ENCODE peak calls at places on chromosomes 1 and 21, in seven cellular contexts. One of them, this sample, is unnamed.
A peak's percentile ranks its signal among the peaks of the same experiment; 100 is the strongest.

GRCh38 chr1:39159224-39160036 is 45.1 kb upstream of the MACF1 start:
- DNase-seq in ACHN: peak; percentile 44
- DNase-seq in GM04503: no peak
- DNase-seq in GM12865: no peak
- DNase-seq in endothelial cell: no peak
- DNase-seq in pulmonary artery endothelial cell: no peak
- DNase-seq in lung microvascular endothelial cell: peak; percentile 62
- DNase-seq in this sample: no peak

GRCh38 chr1:146012703-146013565 is 8.6 kb downstream of the HJV start:
- DNase-seq in ACHN: peak; percentile 85
- DNase-seq in GM04503: peak; percentile 31
- DNase-seq in GM12865: peak; percentile 73
- DNase-seq in endothelial cell: peak; percentile 49
- DNase-seq in pulmonary artery endothelial cell: no peak
- DNase-seq in lung microvascular endothelial cell: peak; percentile 85
- DNase-seq in this sample: peak; percentile 74

GRCh38 chr21:45033791-45034555 is 40.4 kb upstream of the ADARB1 start:
- DNase-seq in ACHN: no peak
- DNase-seq in GM04503: peak; percentile 49
- DNase-seq in GM12865: no peak
- DNase-seq in endothelial cell: no peak
- DNase-seq in pulmonary artery endothelial cell: no peak
- DNase-seq in lung microvascular endothelial cell: no peak
- DNase-seq in this sample: no peak

GRCh38 chr1:233331676-233332519 is 4.4 kb downstream of the MAP3K21 start:
- DNase-seq in ACHN: no peak
- DNase-seq in GM04503: no peak
- DNase-seq in GM12865: no peak
- DNase-seq in endothelial cell: no peak
- DNase-seq in pulmonary artery endothelial cell: no peak
- DNase-seq in lung microvascular endothelial cell: no peak
- DNase-seq in this sample: no peak

GRCh38 chr21:17441370-17441769 is 71.5 kb upstream of the CXADR start:
- DNase-seq in ACHN: no peak
- DNase-seq in GM04503: no peak
- DNase-seq in GM12865: no peak
- DNase-seq in endothelial cell: no peak
- DNase-seq in pulmonary artery endothelial cell: no peak
- DNase-seq in lung microvascular endothelial cell: peak; percentile 95
- DNase-seq in this sample: no peak

GRCh38 chr1:205313681-205314308 is 7.8 kb downstream of the NUAK2 start:
- DNase-seq in ACHN: no peak
- DNase-seq in GM04503: no peak
- DNase-seq in GM12865: peak; percentile 79
- DNase-seq in endothelial cell: peak; percentile 77
- DNase-seq in pulmonary artery endothelial cell: no peak
- DNase-seq in lung microvascular endothelial cell: no peak
- DNase-seq in this sample: no peak

GRCh38 chr1:240029418-240029817 is 62.3 kb upstream of the FMN2 start:
- DNase-seq in ACHN: no peak
- DNase-seq in GM04503: no peak
- DNase-seq in GM12865: no peak
- DNase-seq in endothelial cell: no peak
- DNase-seq in pulmonary artery endothelial cell: no peak
- DNase-seq in lung microvascular endothelial cell: no peak
- DNase-seq in this sample: no peak

GRCh38 chr1:45299981-45300668 is 26.6 kb upstream of the HPDL start:
- DNase-seq in ACHN: peak; percentile 54
- DNase-seq in GM04503: no peak
- DNase-seq in GM12865: peak; percentile 85
- DNase-seq in endothelial cell: peak; percentile 39
- DNase-seq in pulmonary artery endothelial cell: peak; percentile 51
- DNase-seq in lung microvascular endothelial cell: peak; percentile 94
- DNase-seq in this sample: peak; percentile 34

GRCh38 chr1:92536593-92537332 is 50.0 kb upstream of the GFI1 start:
- DNase-seq in ACHN: peak; percentile 43
- DNase-seq in GM04503: no peak
- DNase-seq in GM12865: peak; percentile 73
- DNase-seq in endothelial cell: no peak
- DNase-seq in pulmonary artery endothelial cell: peak; percentile 15
- DNase-seq in lung microvascular endothelial cell: peak; percentile 57
- DNase-seq in this sample: no peak

GRCh38 chr21:35273331-35273730 is 224.2 kb upstream of the RUNX1 start:
- DNase-seq in ACHN: no peak
- DNase-seq in GM04503: no peak
- DNase-seq in GM12865: no peak
- DNase-seq in endothelial cell: no peak
- DNase-seq in pulmonary artery endothelial cell: no peak
- DNase-seq in lung microvascular endothelial cell: no peak
- DNase-seq in this sample: no peak